ENCODE peak calls at places on chromosomes 2 and 18, in six cellular contexts. B, L, K, V, D and E are unnamed samples.

GRCh38 chr2:235390108-235390815 is 103.6 kb upstream of the AGAP1 start:
- DNase-seq in K (peak), V (no peak), D (no peak), L (no peak), B (no peak), E (no peak)

GRCh38 chr2:20208487-20208882 is 16.4 kb downstream of the SDC1 start:
- DNase-seq in L (peak), D (no peak), V (no peak), B (no peak), K (no peak), E (no peak)

GRCh38 chr2:182103531-182103930 is 117.9 kb downstream of the PPP1R1C start:
- DNase-seq in V (no peak), B (no peak), D (no peak), K (no peak), L (no peak), E (no peak)

GRCh38 chr2:7925506-7925905 is 756.4 kb upstream of the ID2 start:
- DNase-seq in B (no peak), L (no peak), K (no peak), V (no peak), D (no peak), E (no peak)

GRCh38 chr18:80173060-80173459 is 64.0 kb downstream of the ADNP2 start:
- DNase-seq in V (no peak), L (no peak), D (no peak), K (no peak), B (no peak), E (no peak)

GRCh38 chr2:216535454-216535995 is 36.9 kb downstream of the RPL37A start:
- DNase-seq in B (no peak), D (peak), V (no peak), K (no peak), L (peak), E (peak)

GRCh38 chr18:50981381-50981780 is 13.5 kb downstream of the ELAC1 start:
- DNase-seq in B (no peak), D (no peak), V (no peak), L (no peak), K (no peak), E (no peak)

GRCh38 chr18:79581911-79582310 is 97.7 kb upstream of the CTDP1 start:
- DNase-seq in V (peak), K (no peak), D (no peak), L (peak), B (no peak), E (no peak)

GRCh38 chr2:133362061-133362476 is 206.2 kb downstream of the NCKAP5 start:
- DNase-seq in K (no peak), D (no peak), V (no peak), B (peak), L (no peak), E (no peak)

GRCh38 chr2:41973871-41974270 is 74.0 kb upstream of the PKDCC start:
- DNase-seq in D (no peak), B (no peak), L (no peak), V (no peak), K (no peak), E (no peak)

GRCh38 chr2:67456441-67456840 is 59.3 kb downstream of the ETAA1 start:
- DNase-seq in D (no peak), K (no peak), B (no peak), V (no peak), L (no peak), E (no peak)

GRCh38 chr2:218397502-218398436 is 1.9 kb upstream of the CTDSP1 start:
- DNase-seq in V (peak), L (peak), K (peak), D (peak), B (peak), E (peak)

GRCh38 chr18:75133721-75134645 is 75.0 kb downstream of the PTGR3 start:
- DNase-seq in V (peak), D (no peak), K (no peak), L (no peak), B (no peak), E (no peak)

GRCh38 chr18:46324556-46324955 is 220.4 kb downstream of the HAUS1 start:
- DNase-seq in L (no peak), D (no peak), V (no peak), K (no peak), B (peak), E (peak)

GRCh38 chr2:231376857-231377256 is 18.7 kb upstream of the B3GNT7 start:
- DNase-seq in K (no peak), L (no peak), D (no peak), B (no peak), V (no peak), E (no peak)

GRCh38 chr18:48541026-48541746 is 2.4 kb downstream of the CTIF start:
- DNase-seq in D (peak), B (peak), V (peak), K (peak), L (peak), E (peak)

GRCh38 chr2:189146553-189146952 is 33.0 kb downstream of the COL5A2 start:
- DNase-seq in K (no peak), L (no peak), V (no peak), D (no peak), B (no peak), E (no peak)

GRCh38 chr2:207226671-207227061 is 60.9 kb upstream of the KLF7 start:
- DNase-seq in B (no peak), V (no peak), D (no peak), L (no peak), K (no peak), E (no peak)

GRCh38 chr2:105862843-105863242 is 118.1 kb downstream of the NCK2 start:
- DNase-seq in D (no peak), B (no peak), V (no peak), K (no peak), L (no peak), E (no peak)

GRCh38 chr18:24209558-24209957 is 70.7 kb downstream of the CABYR start:
- DNase-seq in K (no peak), B (no peak), D (no peak), L (no peak), V (no peak), E (no peak)

GRCh38 chr2:14930441-14930840 is 297.9 kb downstream of the LRATD1 start:
- DNase-seq in L (no peak), K (no peak), V (no peak), B (no peak), D (no peak), E (no peak)

GRCh38 chr2:239927424-239927981 is 97.6 kb downstream of the NDUFA10 start:
- DNase-seq in D (peak), B (peak), V (peak), K (peak), L (no peak), E (peak)

GRCh38 chr18:38909972-38910371 is 1344.4 kb upstream of the CELF4 start:
- DNase-seq in K (no peak), D (no peak), B (no peak), L (no peak), V (no peak), E (no peak)

GRCh38 chr2:104793971-104794370 is 59.9 kb upstream of the POU3F3 start:
- DNase-seq in K (no peak), B (no peak), L (no peak), D (no peak), V (no peak), E (no peak)

GRCh38 chr2:202773576-202773975 is 98.0 kb downstream of the ICA1L start:
- DNase-seq in D (no peak), L (no peak), B (no peak), K (no peak), V (no peak), E (no peak)

DNA sequence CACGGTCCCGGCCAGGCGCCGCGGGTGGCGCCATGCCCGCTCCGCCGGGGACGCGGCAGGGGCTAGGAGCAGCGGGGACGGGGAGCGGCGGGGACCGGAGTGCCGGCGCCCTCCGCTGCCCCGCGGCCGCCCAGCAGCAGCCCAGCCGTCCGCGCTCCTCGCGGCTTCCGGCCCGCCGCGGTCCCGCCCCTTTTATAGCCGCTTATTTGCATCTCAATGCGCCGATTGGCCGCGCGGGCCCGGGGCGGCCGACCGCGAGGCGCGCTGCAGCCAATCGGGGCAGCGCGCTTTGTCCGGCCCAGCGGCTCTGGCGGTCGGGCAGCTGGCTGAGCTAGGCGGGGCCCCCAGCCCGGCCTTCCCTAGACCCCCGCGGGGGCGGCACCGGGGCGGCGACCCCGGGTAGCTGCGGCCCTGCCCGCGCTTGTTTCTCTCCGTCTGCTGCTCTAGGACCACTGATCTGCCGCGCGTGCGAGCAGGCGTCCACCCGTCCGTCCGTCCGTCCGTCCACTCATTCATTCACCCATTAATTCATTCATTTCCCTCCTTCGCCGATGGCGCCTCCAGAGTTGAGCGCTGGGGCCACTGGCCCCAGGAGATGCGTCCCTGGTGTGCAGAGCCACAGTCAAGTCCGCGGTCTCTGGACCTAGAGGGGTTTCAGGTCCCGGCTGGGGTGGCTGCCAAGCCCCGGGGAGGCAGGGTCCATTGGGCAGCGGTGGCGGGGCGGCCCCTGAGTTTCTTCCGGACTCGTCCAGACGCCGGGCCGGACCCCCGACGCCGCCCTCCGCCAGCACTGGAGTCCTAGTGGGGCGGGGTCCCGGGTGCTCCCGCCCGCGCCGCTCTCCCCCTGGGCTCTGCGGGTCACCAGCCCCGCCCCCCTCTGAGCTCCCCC is at the start of gene HES6:
- DNase-seq in V (peak), B (peak), D (peak), L (peak), K (peak), E (peak)
- TF ChIP-seq POLR2A in V (no peak), B (peak), D (peak), L (peak), K (peak), E (peak)

DNA sequence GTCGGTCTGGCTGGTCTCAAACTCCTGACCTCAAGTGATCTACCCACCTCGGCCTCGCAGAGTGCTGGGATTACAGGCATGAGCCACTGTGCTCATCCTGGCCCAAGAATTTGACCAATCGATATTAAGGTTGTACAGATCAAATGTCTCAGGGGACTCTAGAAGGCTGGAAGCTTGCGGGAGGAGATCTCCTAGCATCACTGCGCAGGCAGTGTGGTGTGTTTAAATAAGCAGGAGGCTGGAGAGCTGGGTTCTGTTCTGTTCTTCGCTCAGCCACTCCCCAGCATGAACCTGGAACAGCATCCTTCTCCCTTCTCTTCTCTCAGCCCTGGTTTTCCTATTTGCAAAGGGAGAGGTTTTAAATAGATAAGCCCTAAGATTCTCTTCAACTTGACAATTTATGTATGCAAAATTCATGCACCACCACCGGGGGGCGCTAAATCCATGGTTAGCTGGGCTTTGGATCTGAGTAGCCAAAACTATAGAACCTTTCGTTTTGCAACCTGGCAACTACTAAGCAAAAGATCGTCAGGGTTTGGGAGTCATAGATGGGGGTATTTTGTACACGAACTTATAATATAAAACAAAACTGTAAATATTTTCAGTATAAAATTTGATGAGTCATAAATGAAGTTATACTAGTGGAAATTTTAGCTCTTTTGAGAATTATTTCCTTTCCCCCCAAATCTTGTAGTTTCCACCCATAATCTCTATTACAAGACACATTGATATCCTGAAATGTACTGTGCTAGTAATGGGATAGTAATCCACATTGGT is 60.6 kb downstream of the SLC16A14 start:
- DNase-seq in D (peak), B (peak), K (peak), V (peak), L (peak), E (peak)
- TF ChIP-seq POLR2A in D (no peak), B (no peak), K (no peak), V (no peak), L (no peak), E (no peak)

GRCh38 chr18:62576858-62577512 is 54.2 kb downstream of the ZCCHC2 start:
- DNase-seq in D (no peak), K (no peak), L (no peak), B (no peak), V (no peak), E (no peak)
- TF ChIP-seq POLR2A in D (no peak), K (no peak), L (no peak), B (no peak), V (no peak), E (no peak)

GRCh38 chr18:500556-501405 is at the start of gene COLEC12:
- DNase-seq in D (no peak), L (no peak), K (no peak), B (no peak), V (no peak), E (no peak)
- TF ChIP-seq POLR2A in D (no peak), L (no peak), K (no peak), B (no peak), V (no peak), E (no peak)

DNA sequence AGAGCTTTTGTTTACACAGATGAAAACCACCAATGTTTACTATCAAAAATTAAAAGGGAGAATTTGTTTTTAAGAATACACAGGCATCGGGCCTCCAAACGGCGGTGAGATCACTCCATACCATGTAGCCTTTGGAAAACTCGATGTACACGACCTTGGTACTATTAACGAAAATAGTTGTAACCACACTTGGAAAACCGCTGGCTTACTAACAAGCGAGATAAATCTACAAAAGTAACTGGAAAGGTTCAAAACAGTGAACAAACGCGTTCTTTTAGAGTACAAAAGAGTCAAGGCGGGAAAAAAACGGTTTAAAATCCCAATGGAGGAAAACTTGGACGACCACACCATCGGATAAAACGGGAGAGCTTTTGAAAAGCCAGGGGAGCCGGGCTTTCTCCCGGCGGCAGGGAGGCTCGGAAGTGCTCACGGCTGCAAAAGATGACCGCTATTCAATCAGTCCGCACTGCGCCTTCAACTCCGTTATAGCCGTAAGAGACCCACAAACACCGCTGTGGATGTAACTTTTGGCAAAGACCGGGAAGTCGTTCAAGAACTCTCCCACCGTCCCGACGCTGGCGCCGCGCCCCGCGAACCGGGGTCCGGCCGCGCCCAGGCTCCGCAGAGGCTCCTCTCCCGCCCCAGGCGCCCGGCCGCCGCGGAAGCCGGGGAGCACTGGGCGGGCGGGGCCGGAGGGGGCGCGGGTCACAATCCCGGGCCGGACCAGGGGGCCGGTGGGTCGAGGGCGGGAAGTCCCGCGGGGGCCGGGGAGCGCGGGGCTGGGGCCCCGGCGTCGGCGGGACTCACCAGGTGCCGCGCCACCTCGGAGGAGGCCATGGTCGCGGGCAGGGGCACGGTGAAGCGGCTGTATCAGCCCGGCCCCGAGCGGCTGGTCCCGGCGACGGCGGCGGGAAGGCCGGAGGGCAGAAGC is 510 bp downstream of the SEPTIN10 start:
- DNase-seq in K (no peak), B (no peak), L (no peak), D (peak), V (no peak), E (peak)
- TF ChIP-seq POLR2A in K (no peak), B (peak), L (no peak), D (peak), V (no peak), E (peak)

GRCh38 chr2:780581-780980 is 103.4 kb upstream of the TMEM18 start:
- DNase-seq in D (no peak), K (no peak), B (no peak), V (no peak), L (no peak), E (no peak)
- TF ChIP-seq POLR2A in D (no peak), K (no peak), B (no peak), V (no peak), L (no peak), E (no peak)

GRCh38 chr2:63840785-63841253 is 877 bp upstream of the UGP2 start:
- DNase-seq in D (peak), L (peak), B (peak), K (peak), V (peak), E (peak)
- TF ChIP-seq POLR2A in D (peak), L (peak), B (peak), K (peak), V (peak), E (peak)

GRCh38 chr2:97662895-97663625 is 784 bp downstream of the ACTR1B start:
- DNase-seq in K (peak), D (peak), B (peak), L (peak), V (peak), E (peak)
- TF ChIP-seq POLR2A in K (peak), D (peak), B (no peak), L (peak), V (no peak), E (peak)

DNA sequence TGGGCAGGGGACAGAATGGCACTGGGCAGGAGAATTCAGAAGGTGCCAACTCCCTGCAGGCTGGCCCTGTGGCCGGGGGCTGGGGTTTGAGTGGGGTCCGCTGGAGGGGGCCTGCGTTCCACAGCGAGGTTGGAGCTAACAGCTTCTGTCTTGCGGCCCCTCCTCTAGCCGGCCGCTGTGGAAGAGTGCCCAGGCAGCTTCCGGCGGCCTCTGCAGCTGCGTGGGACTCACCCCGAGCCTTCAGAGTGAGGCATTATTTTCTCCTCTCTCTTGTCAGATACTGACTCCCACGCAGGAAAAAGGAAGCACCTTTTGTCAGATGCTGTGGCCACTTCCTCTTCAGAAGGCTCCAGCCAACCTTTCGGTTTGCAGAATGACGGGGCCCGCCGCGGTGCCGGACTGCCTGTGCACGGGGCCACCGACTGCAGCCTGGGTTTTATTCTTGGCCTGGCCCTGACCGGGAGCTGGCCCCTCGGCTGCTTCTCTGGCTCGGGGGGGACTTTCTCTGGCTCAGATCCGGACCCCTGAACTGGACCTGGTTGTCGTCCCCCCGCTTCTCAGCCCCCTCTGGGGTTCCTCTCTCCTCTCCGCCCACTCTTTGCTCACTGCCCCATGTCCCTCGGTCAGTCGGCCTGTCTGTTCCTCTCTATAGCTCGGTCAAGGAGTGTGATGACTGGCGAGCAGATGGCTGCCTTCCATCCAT is 40.1 kb downstream of the ARHGAP25 start:
- DNase-seq in B (no peak), D (peak), L (peak), V (peak), K (peak), E (no peak)
- TF ChIP-seq POLR2A in B (no peak), D (no peak), L (peak), V (peak), K (peak), E (no peak)

GRCh38 chr2:70182689-70183088 is 8.1 kb downstream of the C2orf42 start:
- DNase-seq in B (no peak), K (no peak), V (no peak), L (no peak), D (no peak), E (no peak)

DNA sequence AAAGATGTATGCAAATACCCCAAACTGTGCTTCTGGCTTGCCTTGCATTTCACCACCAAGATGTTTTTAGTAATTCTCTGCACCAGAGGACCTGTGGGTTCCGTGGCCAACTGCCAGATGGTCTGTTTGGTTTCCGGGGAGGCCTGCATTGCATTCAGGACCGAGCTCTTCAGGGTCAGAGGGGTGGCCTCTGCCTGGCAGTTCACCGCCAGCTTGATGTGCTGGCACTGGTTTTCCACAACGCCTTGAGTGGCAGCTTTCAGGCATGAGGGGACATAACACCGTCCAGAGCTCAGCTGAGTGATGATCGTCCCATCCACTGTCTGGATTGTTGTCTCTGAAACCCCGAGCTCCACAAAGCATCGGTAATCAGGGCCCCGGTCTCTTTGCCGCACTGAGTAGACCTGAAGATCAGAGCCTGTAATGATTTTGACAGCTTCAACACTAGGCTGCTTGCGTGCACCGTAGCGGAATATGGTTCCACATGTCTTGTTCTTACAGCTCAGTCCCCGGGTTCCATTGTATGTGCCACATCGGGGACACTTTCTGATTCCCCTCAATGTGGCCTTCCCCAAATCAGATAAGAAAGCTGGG is 9.4 kb downstream of the C2orf42 start:
- DNase-seq in K (peak), L (no peak), V (peak), B (no peak), D (no peak), E (peak)
- TF ChIP-seq POLR2A in K (no peak), L (no peak), V (no peak), B (no peak), D (no peak), E (no peak)